ENCODE peak calls at places on chromosomes 4 and X, in ten cellular contexts. K, F, H, U, S, Z, W, X, G and I are unnamed samples.
A peak's percentile ranks its signal among the peaks of the same experiment; 100 is the strongest.

GRCh38 chr4:167688660-167689142 is 403.6 kb upstream of the ANXA10 start:
- DNase-seq in K (no peak), F (no peak), H (no peak), U (no peak), S (no peak), Z (no peak), W (no peak), X (no peak), G (no peak), I (no peak)

GRCh38 chr4:186266699-186267467 is 894 bp downstream of the F11 start:
- DNase-seq in K (no peak), F (peak; percentile 57), H (peak; percentile 73), U (peak; percentile 54), S (no peak), Z (no peak), W (peak; percentile 35), X (no peak), G (no peak), I (no peak)

GRCh38 chrX:20372533-20372932 is 105.8 kb upstream of the RPS6KA3 start:
- DNase-seq in K (no peak), F (no peak), H (no peak), U (no peak), S (peak; percentile 38), Z (no peak), W (no peak), X (no peak), G (no peak), I (no peak)

GRCh38 chr4:85861064-85861767 is 386.3 kb downstream of the ARHGAP24 start:
- DNase-seq in K (no peak), F (no peak), H (no peak), U (no peak), S (no peak), Z (no peak), W (no peak), X (no peak), G (no peak), I (no peak)

GRCh38 chrX:106802388-106803275 is at the start of gene TBC1D8B:
- DNase-seq in K (peak; percentile 82), F (peak; percentile 85), H (peak; percentile 83), U (peak; percentile 79), S (peak; percentile 91), Z (peak; percentile 92), W (peak; percentile 89), X (peak; percentile 24), G (peak; percentile 41), I (no peak)

GRCh38 chrX:16786791-16787735 is 797 bp downstream of the TXLNG start:
- DNase-seq in K (peak; percentile 61), F (no peak), H (peak; percentile 73), U (peak; percentile 39), S (no peak), Z (no peak), W (no peak), X (peak; percentile 55), G (peak; percentile 11), I (no peak)

GRCh38 chrX:45622042-45622423 is 421.4 kb upstream of the DIPK2B start:
- DNase-seq in K (no peak), F (no peak), H (no peak), U (no peak), S (no peak), Z (no peak), W (no peak), X (no peak), G (no peak), I (no peak)

GRCh38 chr4:184384056-184384809 is 90.1 kb downstream of the IRF2 start:
- DNase-seq in K (peak; percentile 80), F (peak; percentile 45), H (peak; percentile 27), U (peak; percentile 45), S (peak; percentile 96), Z (peak; percentile 93), W (peak; percentile 94), X (peak; percentile 48), G (no peak), I (no peak)

GRCh38 chrX:40010550-40011364 is 87.0 kb downstream of the BCOR start:
- DNase-seq in K (no peak), F (no peak), H (peak; percentile 58), U (no peak), S (no peak), Z (no peak), W (no peak), X (no peak), G (peak; percentile 54), I (no peak)

GRCh38 chrX:115147220-115147619 is 42.0 kb upstream of the RBMXL3 start:
- DNase-seq in K (no peak), F (no peak), H (no peak), U (no peak), S (peak; percentile 17), Z (peak; percentile 29), W (peak; percentile 33), X (peak; percentile 9), G (no peak), I (no peak)

GRCh38 chr4:17066972-17067371 is 168.5 kb upstream of the LDB2 start:
- DNase-seq in K (no peak), F (no peak), H (no peak), U (no peak), S (peak; percentile 92), Z (peak; percentile 86), W (peak; percentile 88), X (no peak), G (no peak), I (no peak)

GRCh38 chr4:177706916-177707315 is 264.7 kb upstream of the AGA start:
- DNase-seq in K (no peak), F (no peak), H (no peak), U (no peak), S (no peak), Z (no peak), W (no peak), X (no peak), G (no peak), I (no peak)

GRCh38 chr4:75698162-75698962 is 25.2 kb upstream of the G3BP2 start:
- DNase-seq in K (peak; percentile 57), F (no peak), H (no peak), U (peak; percentile 23), S (no peak), Z (no peak), W (no peak), X (peak; percentile 68), G (no peak), I (no peak)

GRCh38 chrX:113868716-113869115 is 715.2 kb upstream of the HTR2C start:
- DNase-seq in K (no peak), F (no peak), H (no peak), U (no peak), S (no peak), Z (no peak), W (no peak), X (no peak), G (no peak), I (no peak)

GRCh38 chr4:1752284-1753041 is 31.1 kb downstream of the TACC3 start:
- DNase-seq in K (no peak), F (no peak), H (no peak), U (peak; percentile 69), S (no peak), Z (no peak), W (no peak), X (no peak), G (no peak), I (no peak)
- TF ChIP-seq CTCF in K (no peak), F (no peak), H (no peak), U (no peak), S (no peak), Z (no peak), W (no peak), X (no peak), G (no peak), I (no peak)

DNA sequence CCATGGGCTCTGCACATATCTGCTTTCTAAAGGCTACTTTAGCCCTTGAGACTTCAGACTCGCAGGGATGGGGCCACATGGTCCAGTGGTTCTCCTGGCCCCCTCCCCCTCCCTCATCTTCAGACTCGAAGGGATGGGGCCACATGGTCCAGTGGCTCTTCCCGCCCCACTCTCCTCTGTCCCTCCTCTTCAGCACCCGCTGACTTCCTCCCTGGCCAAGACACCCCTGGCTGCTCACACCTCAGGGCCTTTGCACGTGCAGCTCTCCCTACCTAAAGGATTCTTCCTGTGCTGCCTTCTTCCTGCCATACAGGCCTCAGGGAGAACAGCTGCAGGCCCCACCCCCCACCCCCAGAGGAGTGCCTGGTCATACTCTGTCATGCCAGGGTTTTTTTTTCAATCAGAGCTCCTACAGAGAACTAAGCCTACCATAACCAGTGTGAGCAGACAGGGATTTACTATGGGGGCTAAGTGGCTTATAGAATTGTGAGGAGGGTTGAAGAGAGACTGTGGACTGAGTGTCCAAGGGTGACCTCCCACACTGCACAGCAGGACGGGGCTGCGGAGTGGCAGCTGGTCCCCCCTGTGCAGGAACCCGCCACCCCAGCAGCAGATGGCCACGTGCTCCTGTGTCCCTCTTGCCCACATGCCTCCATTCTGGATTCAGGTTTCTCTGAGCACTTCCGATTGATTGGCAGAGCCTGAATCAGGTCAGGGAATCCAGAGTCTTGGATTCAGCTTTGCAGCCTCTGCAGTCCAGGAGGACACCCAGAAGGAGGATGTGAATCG is 6.1 kb upstream of the SPON2 start:
- DNase-seq in K (no peak), F (no peak), H (no peak), U (no peak), S (no peak), Z (no peak), W (no peak), X (peak; percentile 22), G (no peak), I (no peak)
- TF ChIP-seq CTCF in K (no peak), F (no peak), H (no peak), U (no peak), S (no peak), Z (no peak), W (no peak), X (no peak), G (no peak), I (no peak)

DNA sequence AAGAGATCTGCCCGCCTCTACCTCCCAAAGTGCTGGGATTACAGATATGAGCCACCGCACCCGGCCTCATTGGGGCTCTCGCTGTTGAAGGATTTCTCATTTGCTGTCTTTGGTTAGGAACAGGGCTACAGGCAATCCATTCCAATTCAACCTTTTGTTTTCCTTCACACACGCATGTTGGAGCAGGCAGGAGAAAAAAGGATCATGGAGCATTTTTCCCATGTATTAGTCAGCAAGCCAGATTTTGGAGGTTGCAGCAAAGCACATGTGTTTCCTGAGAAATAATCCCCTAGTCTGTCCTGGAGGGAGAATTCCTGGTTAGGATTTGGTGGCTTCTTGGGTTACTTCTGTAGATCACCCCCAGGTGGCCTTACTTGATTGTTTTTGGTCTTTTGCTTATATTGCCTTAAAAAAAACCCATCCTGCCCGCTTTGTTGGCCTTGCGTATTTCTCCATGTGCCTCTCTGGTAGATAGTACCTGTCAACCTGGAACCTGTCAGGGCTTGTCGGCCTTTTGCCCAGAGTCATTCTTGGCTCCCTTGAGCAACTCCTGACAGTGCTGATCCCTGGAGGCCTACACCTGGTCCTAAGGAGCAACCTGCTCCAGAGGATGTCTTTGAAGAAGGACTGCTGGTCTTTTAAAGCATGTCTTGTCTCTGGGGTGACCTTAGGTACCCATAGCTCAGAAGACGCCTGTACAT is 82.4 kb upstream of the CLCN4 start:
- DNase-seq in K (no peak), F (no peak), H (no peak), U (no peak), S (no peak), Z (no peak), W (no peak), X (no peak), G (no peak), I (no peak)
- TF ChIP-seq CTCF in K (no peak), F (no peak), H (no peak), U (no peak), S (no peak), Z (no peak), W (no peak), X (no peak), G (no peak), I (no peak)

DNA sequence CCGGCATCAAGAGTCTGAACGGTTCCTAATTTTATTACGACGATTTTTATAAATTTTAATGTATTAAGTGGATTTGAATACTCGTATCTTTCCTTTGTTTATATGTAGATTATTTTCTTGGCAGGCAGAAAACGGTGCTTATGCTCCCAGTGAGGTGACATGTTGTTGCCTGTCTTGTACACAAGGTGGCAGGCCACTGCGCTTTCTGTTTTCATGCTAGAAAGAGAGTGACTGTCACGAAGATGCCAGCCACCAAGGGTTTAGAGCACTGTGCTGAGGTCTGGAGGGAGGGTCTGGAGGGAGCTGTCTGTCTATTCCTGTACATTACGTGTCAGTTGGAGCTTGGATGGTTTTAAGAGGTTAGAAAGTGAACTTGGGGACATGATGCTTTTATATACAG is 87.7 kb downstream of the SHROOM2 start:
- DNase-seq in K (peak; percentile 60), F (peak; percentile 20), H (peak; percentile 41), U (peak; percentile 65), S (no peak), Z (peak; percentile 28), W (no peak), X (peak; percentile 60), G (peak; percentile 36), I (no peak)
- TF ChIP-seq CTCF in K (peak; percentile 54), F (peak; percentile 17), H (peak; percentile 52), U (peak; percentile 35), S (peak; percentile 33), Z (peak; percentile 59), W (peak; percentile 57), X (peak; percentile 46), G (peak; percentile 54), I (peak; percentile 51)